ENCODE peak calls at places on chromosomes 3 and 15, in ten cellular contexts. D, J, F, P, Z, H, T, M, S and N are unnamed samples.

GRCh38 chr3:52289338-52289746 is 1.7 kb downstream of the GLYCTK start:
- DNase-seq in H (no peak), F (no peak), S (no peak), Z (no peak), M (no peak), J (no peak), D (no peak), P (no peak), T (no peak), N (peak; percentile 40)

GRCh38 chr15:71581406-71581930 is 228.9 kb upstream of the NR2E3 start:
- DNase-seq in D (no peak), F (no peak), M (no peak), H (no peak), Z (no peak), P (no peak), J (no peak), T (no peak), S (no peak), N (no peak)

GRCh38 chr15:63860161-63860954 is 26.6 kb upstream of the HERC1 start:
- DNase-seq in T (no peak), Z (no peak), D (no peak), S (no peak), H (no peak), J (no peak), P (no peak), F (no peak), M (peak; percentile 56), N (no peak)

GRCh38 chr3:64578384-64578783 is 109.4 kb downstream of the ADAMTS9 start:
- DNase-seq in F (no peak), D (no peak), H (no peak), P (no peak), M (no peak), Z (no peak), S (no peak), J (no peak), T (no peak), N (no peak)

GRCh38 chr3:32691847-32692246 is 6.9 kb downstream of the CNOT10 start:
- DNase-seq in P (no peak), M (no peak), S (no peak), J (no peak), H (no peak), F (no peak), Z (no peak), D (no peak), T (no peak), N (no peak)

GRCh38 chr3:172853911-172854648 is 103.6 kb downstream of the ECT2 start:
- DNase-seq in J (no peak), P (no peak), T (no peak), S (no peak), H (no peak), Z (no peak), M (no peak), F (no peak), D (no peak), N (no peak)

GRCh38 chr3:177419904-177420601 is 222.8 kb upstream of the TBL1XR1 start:
- DNase-seq in F (no peak), M (peak; percentile 64), H (no peak), P (no peak), S (no peak), Z (no peak), D (no peak), T (no peak), J (peak; percentile 24), N (no peak)

GRCh38 chr3:177471733-177472480 is 274.6 kb upstream of the TBL1XR1 start:
- DNase-seq in S (no peak), J (no peak), T (no peak), Z (no peak), F (no peak), H (no peak), D (no peak), P (no peak), M (no peak), N (no peak)

GRCh38 chr3:66363133-66363532 is 137.7 kb downstream of the LRIG1 start:
- DNase-seq in M (no peak), T (no peak), F (peak; percentile 28), S (no peak), H (no peak), J (no peak), Z (no peak), D (no peak), P (no peak), N (no peak)

GRCh38 chr15:44811347-44811746 is 75.0 kb downstream of the TRIM69 start:
- DNase-seq in D (no peak), H (no peak), F (no peak), J (peak; percentile 5), Z (no peak), T (no peak), S (no peak), P (no peak), M (no peak), N (no peak)

GRCh38 chr3:101635954-101636798 is 40.8 kb downstream of the ZBTB11 start:
- DNase-seq in T (peak; percentile 62), Z (peak; percentile 2), S (no peak), F (peak; percentile 75), H (no peak), J (peak; percentile 53), D (peak; percentile 65), M (peak; percentile 79), P (no peak), N (peak; percentile 78)

GRCh38 chr3:128969993-128970740 is 23.7 kb downstream of the CFAP92 start:
- DNase-seq in H (no peak), S (no peak), D (peak; percentile 71), J (peak; percentile 68), P (no peak), M (peak; percentile 73), T (peak; percentile 64), F (peak; percentile 70), Z (no peak), N (no peak)

GRCh38 chr15:92942706-92943105 is 42.6 kb downstream of the CHD2 start:
- DNase-seq in J (no peak), Z (no peak), P (no peak), S (no peak), D (no peak), T (no peak), H (no peak), F (no peak), M (no peak), N (no peak)

GRCh38 chr3:72234394-72234793 is 449.4 kb upstream of the PROK2 start:
- DNase-seq in T (peak; percentile 10), H (peak; percentile 76), D (peak; percentile 71), S (no peak), P (no peak), J (peak; percentile 83), F (no peak), M (no peak), Z (no peak), N (no peak)

GRCh38 chr3:127680146-127680661 is 7.5 kb downstream of the ABTB1 start:
- DNase-seq in F (no peak), H (no peak), M (peak; percentile 11), S (peak; percentile 71), P (no peak), J (no peak), D (peak; percentile 24), Z (no peak), T (no peak), N (no peak)

GRCh38 chr3:147655236-147655635 is 246.1 kb downstream of the ZIC1 start:
- DNase-seq in P (no peak), M (no peak), H (no peak), D (no peak), Z (no peak), T (peak; percentile 63), S (no peak), F (no peak), J (no peak), N (no peak)

GRCh38 chr3:116000315-116000714 is 377.0 kb downstream of the GAP43 start:
- DNase-seq in S (no peak), H (peak; percentile 76), T (peak; percentile 99), P (no peak), J (peak; percentile 94), D (no peak), F (no peak), Z (no peak), M (no peak), N (no peak)

GRCh38 chr15:41337631-41338522 is 5.2 kb downstream of the NUSAP1 start:
- DNase-seq in Z (no peak), D (no peak), M (no peak), S (peak; percentile 32), J (peak; percentile 8), F (no peak), T (no peak), P (no peak), H (no peak), N (no peak)

GRCh38 chr15:33145447-33145846 is 49.1 kb downstream of the FMN1 start:
- DNase-seq in F (no peak), T (no peak), M (no peak), S (no peak), Z (no peak), P (no peak), D (no peak), H (no peak), J (peak; percentile 23), N (no peak)

GRCh38 chr3:57048052-57048671 is 12.3 kb upstream of the SPATA12 start:
- DNase-seq in Z (no peak), F (no peak), P (no peak), S (peak; percentile 84), D (peak; percentile 59), H (peak; percentile 32), M (no peak), T (no peak), J (peak; percentile 55), N (no peak)

GRCh38 chr3:151792411-151792810 is 21.5 kb upstream of the AADAC start:
- DNase-seq in P (no peak), F (no peak), M (no peak), T (no peak), Z (no peak), J (no peak), S (no peak), D (no peak), H (no peak), N (no peak)

GRCh38 chr3:54519493-54519892 is 397.1 kb downstream of the CACNA2D3 start:
- DNase-seq in Z (no peak), T (no peak), D (no peak), H (no peak), P (no peak), M (no peak), S (no peak), F (no peak), J (no peak), N (no peak)

GRCh38 chr15:24858737-24859601 is 95.8 kb upstream of the SNRPN start:
- DNase-seq in D (no peak), J (no peak), P (no peak), S (no peak), H (no peak), Z (no peak), F (no peak), T (no peak), M (no peak), N (no peak)

GRCh38 chr15:39331584-39331983 is 249.3 kb upstream of the THBS1 start:
- DNase-seq in Z (no peak), T (no peak), H (no peak), P (no peak), J (no peak), M (no peak), S (no peak), D (no peak), F (no peak), N (no peak)

GRCh38 chr3:87298111-87298718 is 21.8 kb upstream of the POU1F1 start:
- DNase-seq in F (no peak), D (no peak), T (peak; percentile 72), J (peak; percentile 63), H (no peak), S (no peak), P (peak; percentile 14), Z (peak; percentile 17), M (no peak), N (no peak)

GRCh38 chr3:55164876-55165275 is 237.0 kb upstream of the LRTM1 start:
- DNase-seq in T (peak; percentile 24), Z (no peak), P (no peak), D (no peak), M (no peak), J (peak; percentile 54), H (no peak), F (no peak), S (no peak), N (no peak)

GRCh38 chr3:189149203-189149602 is 22.6 kb upstream of the TPRG1 start:
- DNase-seq in Z (no peak), J (no peak), M (no peak), S (no peak), D (no peak), F (no peak), T (no peak), P (no peak), H (no peak), N (no peak)

GRCh38 chr15:77568014-77568959 is 64.4 kb downstream of the LINGO1 start:
- DNase-seq in H (no peak), D (no peak), M (no peak), T (no peak), S (no peak), F (no peak), P (no peak), Z (no peak), J (peak; percentile 8), N (no peak)